ENCODE peak calls at places on chromosome 19, in nine cellular contexts. M is HS-5; E is stimulated activated CD8-positive, alpha-beta memory T cell treated with anti-CD3 and anti-CD28 coated beads, Interleukin-12 subunit alpha, Interleukin-12 subunit beta, amount 100 ng/mL, for 4 hours; L is AG09319; H is posterior cingulate gyrus; F is MCF 10A; J is activated effector memory CD4-positive, alpha-beta T cell treated with Interleukin-2 at 50 U/mL for 16 hours; B is T-helper 1 cell; U is activated CD8-positive, alpha-beta memory T cell treated with anti-CD3 and anti-CD28 coated beads, Interleukin-2, amount 50 U/mL, for 4 hours. Y is an unnamed sample.

GRCh38 chr19:1065606-1066109 is 1.3 kb upstream of the ARHGAP45 start:
- DNase-seq in M (no peak), E (no peak), L (no peak), H (no peak), F (no peak), J (no peak), B (no peak), U (no peak), Y (no peak)

GRCh38 chr19:40279120-40279551 is 6.0 kb downstream of the AKT2 start:
- DNase-seq in M (no peak), E (no peak), L (no peak), H (peak), F (no peak), J (no peak), B (no peak), U (no peak), Y (no peak)

GRCh38 chr19:55613396-55613795 is 7.9 kb downstream of the ZNF865 start:
- DNase-seq in M (no peak), E (no peak), L (no peak), H (no peak), F (no peak), J (no peak), B (no peak), U (no peak), Y (no peak)

GRCh38 chr19:33775731-33776487 is 20.8 kb upstream of the KCTD15 start:
- DNase-seq in M (no peak), E (no peak), L (no peak), H (no peak), F (no peak), J (no peak), B (no peak), U (no peak), Y (no peak)

GRCh38 chr19:54063350-54064078 is at the start of gene VSTM1:
- DNase-seq in M (no peak), E (no peak), L (no peak), H (no peak), F (no peak), J (no peak), B (no peak), U (no peak), Y (no peak)

GRCh38 chr19:12141405-12141736 is 1.2 kb upstream of the ZNF20 start:
- DNase-seq in M (no peak), E (no peak), L (no peak), H (no peak), F (no peak), J (no peak), B (no peak), U (no peak), Y (no peak)

GRCh38 chr19:41535029-41535622 is 40.8 kb upstream of the CEACAM21 start:
- DNase-seq in M (no peak), E (no peak), L (no peak), H (no peak), F (no peak), J (no peak), B (no peak), U (no peak), Y (no peak)

GRCh38 chr19:47886010-47886559 is at the start of gene SULT2A1:
- DNase-seq in M (no peak), E (no peak), L (no peak), H (no peak), F (no peak), J (no peak), B (no peak), U (no peak), Y (no peak)

GRCh38 chr19:32172761-32173160 is 172.6 kb upstream of the ZNF507 start:
- DNase-seq in M (no peak), E (no peak), L (no peak), H (no peak), F (no peak), J (no peak), B (no peak), U (no peak), Y (no peak)

GRCh38 chr19:33502521-33502920 is 19.1 kb downstream of the PEPD start:
- DNase-seq in M (no peak), E (no peak), L (no peak), H (no peak), F (no peak), J (no peak), B (no peak), U (no peak), Y (no peak)

GRCh38 chr19:45419396-45419795 is 4.3 kb downstream of the ERCC1 start:
- DNase-seq in M (no peak), E (no peak), L (no peak), H (peak), F (no peak), J (no peak), B (no peak), U (no peak), Y (no peak)

GRCh38 chr19:32542477-32543106 is 38.4 kb upstream of the PDCD5 start:
- DNase-seq in M (no peak), E (no peak), L (no peak), H (no peak), F (no peak), J (no peak), B (no peak), U (no peak), Y (no peak)

GRCh38 chr19:38042132-38042531 is 135.1 kb downstream of the SIPA1L3 start:
- DNase-seq in M (no peak), E (no peak), L (no peak), H (no peak), F (no peak), J (no peak), B (no peak), U (no peak), Y (no peak)

GRCh38 chr19:52070496-52070895 is 21.9 kb upstream of the ZNF432 start:
- DNase-seq in M (no peak), E (no peak), L (no peak), H (no peak), F (no peak), J (no peak), B (no peak), U (no peak), Y (no peak)

GRCh38 chr19:18898081-18898532 is 2.1 kb upstream of the CERS1 start:
- DNase-seq in M (no peak), E (no peak), L (no peak), H (no peak), F (no peak), J (no peak), B (no peak), U (no peak), Y (no peak)

GRCh38 chr19:15124572-15125231 is 17.5 kb downstream of the SYDE1 start:
- DNase-seq in M (no peak), E (no peak), L (no peak), H (no peak), F (peak), J (peak), B (no peak), U (no peak), Y (no peak)

GRCh38 chr19:10604460-10604980 is 17.4 kb upstream of the AP1M2 start:
- DNase-seq in M (no peak), E (peak), L (no peak), H (no peak), F (no peak), J (peak), B (no peak), U (no peak), Y (peak)

GRCh38 chr19:10899171-10899653 is 27.9 kb downstream of the CARM1 start:
- DNase-seq in M (no peak), E (no peak), L (no peak), H (no peak), F (peak), J (no peak), B (no peak), U (no peak), Y (no peak)

GRCh38 chr19:42052241-42052863 is 17.7 kb downstream of the GRIK5 start:
- DNase-seq in M (no peak), E (no peak), L (no peak), H (no peak), F (no peak), J (no peak), B (no peak), U (no peak), Y (no peak)

GRCh38 chr19:55383279-55383788 is 758 bp downstream of the TMEM238 start:
- DNase-seq in M (no peak), E (no peak), L (no peak), H (no peak), F (no peak), J (no peak), B (no peak), U (no peak), Y (no peak)

GRCh38 chr19:28553005-28553404 is 659.9 kb downstream of the UQCRFS1 start:
- DNase-seq in M (no peak), E (no peak), L (no peak), H (no peak), F (no peak), J (no peak), B (no peak), U (no peak), Y (no peak)

GRCh38 chr19:12668346-12668745 is 1.7 kb downstream of the WDR83 start:
- DNase-seq in M (no peak), E (no peak), L (no peak), H (no peak), F (no peak), J (no peak), B (no peak), U (no peak), Y (no peak)

GRCh38 chr19:4715529-4716221 is 8.0 kb downstream of the DPP9 start:
- DNase-seq in M (no peak), E (no peak), L (no peak), H (no peak), F (no peak), J (no peak), B (no peak), U (no peak), Y (no peak)

GRCh38 chr19:45376045-45376724 is 5.8 kb upstream of the ERCC2 start:
- DNase-seq in M (peak), E (no peak), L (peak), H (no peak), F (peak), J (no peak), B (no peak), U (no peak), Y (no peak)

GRCh38 chr19:18499055-18499775 is 22.7 kb downstream of the ELL start:
- DNase-seq in M (no peak), E (no peak), L (no peak), H (no peak), F (no peak), J (no peak), B (no peak), U (no peak), Y (no peak)

GRCh38 chr19:18171605-18172327 is 1.8 kb upstream of the IFI30 start:
- DNase-seq in M (no peak), E (no peak), L (no peak), H (no peak), F (no peak), J (no peak), B (no peak), U (no peak), Y (no peak)

GRCh38 chr19:48190288-48191284 is 20.1 kb downstream of the ZSWIM9 start:
- DNase-seq in M (no peak), E (peak), L (no peak), H (peak), F (peak), J (peak), B (no peak), U (peak), Y (peak)

GRCh38 chr19:35247526-35248309 is 1.1 kb upstream of the LSR start:
- DNase-seq in M (no peak), E (peak), L (no peak), H (no peak), F (peak), J (peak), B (peak), U (peak), Y (peak)

GRCh38 chr19:21574607-21575006 is 69.2 kb downstream of the ZNF429 start:
- DNase-seq in M (no peak), E (no peak), L (no peak), H (no peak), F (no peak), J (no peak), B (no peak), U (no peak), Y (no peak)

GRCh38 chr19:28642787-28643186 is 570.2 kb downstream of the UQCRFS1 start:
- DNase-seq in M (no peak), E (no peak), L (no peak), H (no peak), F (no peak), J (no peak), B (no peak), U (no peak), Y (no peak)

GRCh38 chr19:13417054-13417453 is 89.2 kb downstream of the CACNA1A start:
- DNase-seq in M (no peak), E (no peak), L (no peak), H (no peak), F (no peak), J (no peak), B (no peak), U (no peak), Y (no peak)

GRCh38 chr19:52507266-52507665 is 20.2 kb upstream of the ZNF808 start:
- DNase-seq in M (no peak), E (no peak), L (no peak), H (no peak), F (no peak), J (no peak), B (no peak), U (no peak), Y (no peak)

GRCh38 chr19:47544476-47544875 is 28.5 kb downstream of the ZNF541 start:
- DNase-seq in M (no peak), E (no peak), L (no peak), H (no peak), F (no peak), J (no peak), B (no peak), U (no peak), Y (no peak)

GRCh38 chr19:42216653-42217521 is 590 bp downstream of the DEDD2 start:
- DNase-seq in M (no peak), E (no peak), L (no peak), H (peak), F (peak), J (peak), B (peak), U (peak), Y (peak)

GRCh38 chr19:12156254-12157058 is at the start of gene ZNF625:
- DNase-seq in M (peak), E (no peak), L (peak), H (peak), F (no peak), J (no peak), B (no peak), U (peak), Y (peak)